ENCODE peak calls at places on chromosomes 13 and 19, in four cellular contexts. One of them, this sample, is unnamed.

GRCh38 chr13:25375727-25376358 is 4.1 kb downstream of the ATP8A2 start:
- DNase-seq in mesendoderm: peak
- DNase-seq in IMR-90: peak
- DNase-seq in H1: no peak
- DNase-seq in this sample: peak

GRCh38 chr13:95641961-95642621 is 2.4 kb downstream of the DZIP1 start:
- DNase-seq in mesendoderm: peak
- DNase-seq in IMR-90: peak
- DNase-seq in H1: no peak
- DNase-seq in this sample: peak

GRCh38 chr19:47891923-47892666 is 6.0 kb upstream of the SULT2A1 start:
- DNase-seq in H1: no peak
- DNase-seq in IMR-90: no peak
- DNase-seq in mesendoderm: peak
- DNase-seq in this sample: peak

GRCh38 chr13:108835082-108835481 is 205.7 kb downstream of the MYO16 start:
- DNase-seq in H1: no peak
- DNase-seq in IMR-90: no peak
- DNase-seq in mesendoderm: peak
- DNase-seq in this sample: no peak

GRCh38 chr13:21233086-21233485 is 56.6 kb downstream of the MRPL57 start:
- DNase-seq in H1: no peak
- DNase-seq in mesendoderm: no peak
- DNase-seq in IMR-90: no peak
- DNase-seq in this sample: no peak

GRCh38 chr19:48319647-48320537 is 5.5 kb upstream of the EMP3 start:
- DNase-seq in H1: no peak
- DNase-seq in mesendoderm: peak
- DNase-seq in IMR-90: peak
- DNase-seq in this sample: peak

GRCh38 chr19:6278740-6279619 is 795 bp downstream of the MLLT1 start:
- DNase-seq in mesendoderm: no peak
- DNase-seq in IMR-90: no peak
- DNase-seq in H1: no peak
- DNase-seq in this sample: no peak

GRCh38 chr13:23985846-23986245 is 88.5 kb upstream of the C1QTNF9B start:
- DNase-seq in IMR-90: no peak
- DNase-seq in mesendoderm: no peak
- DNase-seq in H1: no peak
- DNase-seq in this sample: no peak

GRCh38 chr13:92122454-92122853 is 724.0 kb downstream of the GPC5 start:
- DNase-seq in IMR-90: no peak
- DNase-seq in mesendoderm: no peak
- DNase-seq in H1: no peak
- DNase-seq in this sample: no peak

GRCh38 chr13:50485979-50486935 is 357.2 kb downstream of the DLEU7 start:
- DNase-seq in IMR-90: peak
- DNase-seq in mesendoderm: peak
- DNase-seq in H1: no peak
- DNase-seq in this sample: no peak

GRCh38 chr13:109821038-109821545 is 34.7 kb upstream of the IRS2 start:
- DNase-seq in mesendoderm: no peak
- DNase-seq in H1: no peak
- DNase-seq in IMR-90: no peak
- DNase-seq in this sample: no peak

GRCh38 chr13:101417043-101417406 is 717 bp upstream of the NALCN start:
- DNase-seq in H1: no peak
- DNase-seq in IMR-90: peak
- DNase-seq in mesendoderm: peak
- DNase-seq in this sample: no peak

GRCh38 chr13:97194473-97194872 is 27.7 kb upstream of the MBNL2 start:
- DNase-seq in mesendoderm: peak
- DNase-seq in IMR-90: peak
- DNase-seq in H1: no peak
- DNase-seq in this sample: no peak

GRCh38 chr13:112619730-112620639 is 32.0 kb upstream of the TUBGCP3 start:
- DNase-seq in H1: no peak
- DNase-seq in IMR-90: no peak
- DNase-seq in mesendoderm: peak
- DNase-seq in this sample: peak

GRCh38 chr13:97067342-97067895 is 73.1 kb upstream of the OXGR1 start:
- DNase-seq in IMR-90: no peak
- DNase-seq in mesendoderm: no peak
- DNase-seq in H1: no peak
- DNase-seq in this sample: no peak

GRCh38 chr13:68727165-68727564 is 1380.5 kb upstream of the ATXN8OS start:
- DNase-seq in IMR-90: peak
- DNase-seq in mesendoderm: no peak
- DNase-seq in H1: no peak
- DNase-seq in this sample: no peak

GRCh38 chr19:39038098-39038497 is 5.7 kb upstream of the FBXO27 start:
- DNase-seq in H1: no peak
- DNase-seq in mesendoderm: peak
- DNase-seq in IMR-90: peak
- DNase-seq in this sample: peak

GRCh38 chr13:48833412-48833811 is 142.3 kb upstream of the FNDC3A start:
- DNase-seq in H1: no peak
- DNase-seq in IMR-90: no peak
- DNase-seq in mesendoderm: no peak
- DNase-seq in this sample: no peak

GRCh38 chr19:47891622-47891922 is 5.5 kb upstream of the SULT2A1 start:
- DNase-seq in mesendoderm: peak
- DNase-seq in IMR-90: no peak
- DNase-seq in H1: no peak
- DNase-seq in this sample: no peak

GRCh38 chr19:45302416-45302815 is 20.3 kb downstream of the CKM start:
- DNase-seq in IMR-90: no peak
- DNase-seq in H1: no peak
- DNase-seq in mesendoderm: no peak
- DNase-seq in this sample: no peak
- H3K56ac ChIP-seq in IMR-90: no peak
- H3K56ac ChIP-seq in H1: no peak
- H3K56ac ChIP-seq in mesendoderm: no peak
- H3K56ac ChIP-seq in this sample: no peak

DNA sequence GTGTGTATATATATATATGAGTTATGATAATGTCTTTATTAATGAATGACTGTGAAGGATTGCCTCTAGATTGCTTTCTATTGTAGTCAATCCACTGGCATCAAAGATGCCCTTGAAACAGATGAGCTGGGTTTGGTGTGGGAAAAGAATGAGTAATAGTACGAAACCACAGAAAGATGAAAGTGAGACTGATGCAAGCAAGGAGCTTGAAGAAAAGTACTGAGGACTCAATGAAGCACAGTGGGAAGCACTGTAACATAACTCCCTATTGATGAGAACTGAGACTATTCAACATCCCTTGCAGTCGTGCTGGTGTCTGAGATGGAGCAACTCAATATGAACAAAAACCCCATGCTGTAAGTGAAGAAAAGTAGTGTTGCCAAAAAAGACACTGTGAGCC is 1794.2 kb downstream of the SLITRK5 start:
- DNase-seq in IMR-90: no peak
- DNase-seq in H1: no peak
- DNase-seq in mesendoderm: no peak
- DNase-seq in this sample: no peak
- H3K56ac ChIP-seq in IMR-90: no peak
- H3K56ac ChIP-seq in H1: no peak
- H3K56ac ChIP-seq in mesendoderm: no peak
- H3K56ac ChIP-seq in this sample: no peak

GRCh38 chr19:34851277-34851804 is 75.4 kb upstream of the ZNF30 start:
- DNase-seq in H1: no peak
- DNase-seq in IMR-90: no peak
- DNase-seq in mesendoderm: peak
- DNase-seq in this sample: peak
- H3K56ac ChIP-seq in H1: no peak
- H3K56ac ChIP-seq in IMR-90: no peak
- H3K56ac ChIP-seq in mesendoderm: no peak
- H3K56ac ChIP-seq in this sample: no peak

GRCh38 chr19:52667972-52668371 is 29.8 kb upstream of the ZNF83 start:
- DNase-seq in mesendoderm: no peak
- DNase-seq in H1: no peak
- DNase-seq in IMR-90: no peak
- DNase-seq in this sample: no peak

GRCh38 chr19:52662631-52663030 is 24.5 kb upstream of the ZNF83 start:
- DNase-seq in IMR-90: no peak
- DNase-seq in mesendoderm: no peak
- DNase-seq in H1: no peak
- DNase-seq in this sample: no peak

GRCh38 chr19:52665529-52665928 is 27.4 kb upstream of the ZNF83 start:
- DNase-seq in H1: no peak
- DNase-seq in mesendoderm: no peak
- DNase-seq in IMR-90: peak
- DNase-seq in this sample: no peak

GRCh38 chr19:52664461-52664860 is 26.3 kb upstream of the ZNF83 start:
- DNase-seq in IMR-90: no peak
- DNase-seq in H1: no peak
- DNase-seq in mesendoderm: no peak
- DNase-seq in this sample: peak

GRCh38 chr19:52665047-52665446 is 26.9 kb upstream of the ZNF83 start:
- DNase-seq in mesendoderm: no peak
- DNase-seq in H1: no peak
- DNase-seq in IMR-90: no peak
- DNase-seq in this sample: no peak
- H3K56ac ChIP-seq in mesendoderm: no peak
- H3K56ac ChIP-seq in H1: no peak
- H3K56ac ChIP-seq in IMR-90: no peak
- H3K56ac ChIP-seq in this sample: no peak

DNA sequence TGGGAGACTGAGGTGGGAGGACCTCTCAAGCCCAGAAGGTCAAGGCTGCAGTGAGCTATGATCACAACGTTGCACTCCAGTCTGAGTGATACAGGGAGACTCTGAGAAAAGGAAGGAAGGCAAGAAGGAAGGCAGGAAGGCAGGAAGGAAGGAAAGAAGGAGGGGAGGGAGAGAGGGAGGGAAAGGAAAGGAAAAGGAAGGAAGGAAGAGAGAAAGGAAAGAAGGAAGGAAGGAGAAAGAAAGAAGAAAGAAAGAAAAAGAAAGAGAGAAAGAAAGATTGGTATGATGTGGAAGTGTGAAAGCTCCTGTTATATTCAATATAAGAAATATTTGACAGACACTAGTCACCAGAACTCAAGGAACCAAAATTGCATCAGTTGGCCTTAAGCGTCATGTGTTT is 32.5 kb upstream of the CEBPG start:
- DNase-seq in IMR-90: no peak
- DNase-seq in mesendoderm: no peak
- DNase-seq in H1: no peak
- DNase-seq in this sample: no peak
- H3K56ac ChIP-seq in IMR-90: no peak
- H3K56ac ChIP-seq in mesendoderm: no peak
- H3K56ac ChIP-seq in H1: no peak
- H3K56ac ChIP-seq in this sample: no peak

GRCh38 chr13:94414141-94414540 is 65.3 kb downstream of the DCT start:
- DNase-seq in mesendoderm: no peak
- DNase-seq in IMR-90: no peak
- DNase-seq in H1: no peak
- DNase-seq in this sample: no peak

GRCh38 chr13:94411747-94412146 is 67.7 kb downstream of the DCT start:
- DNase-seq in mesendoderm: no peak
- DNase-seq in IMR-90: no peak
- DNase-seq in H1: no peak
- DNase-seq in this sample: no peak

GRCh38 chr13:94412870-94413269 is 66.6 kb downstream of the DCT start:
- DNase-seq in mesendoderm: no peak
- DNase-seq in IMR-90: no peak
- DNase-seq in H1: no peak
- DNase-seq in this sample: no peak

GRCh38 chr13:94415484-94415883 is 64.0 kb downstream of the DCT start:
- DNase-seq in H1: no peak
- DNase-seq in mesendoderm: peak
- DNase-seq in IMR-90: no peak
- DNase-seq in this sample: no peak

DNA sequence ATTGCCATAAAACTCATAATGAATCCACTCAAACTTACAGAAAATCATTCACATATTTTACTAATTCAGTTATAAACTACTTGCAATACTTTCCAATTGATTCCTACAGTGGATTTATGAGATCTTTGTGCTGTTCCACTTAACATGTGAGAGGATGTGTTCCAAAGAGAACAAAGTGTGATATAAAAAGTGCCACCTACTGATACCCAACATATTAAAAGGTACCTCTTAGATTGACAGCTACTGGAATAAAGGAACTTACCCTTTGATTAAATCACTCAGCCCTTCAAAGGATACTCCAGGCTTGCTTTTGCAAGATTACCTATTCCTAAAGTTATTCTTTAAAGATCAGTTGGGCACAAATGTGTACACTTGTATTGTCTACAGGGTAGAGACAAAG is 65.9 kb downstream of the DCT start:
- DNase-seq in H1: no peak
- DNase-seq in IMR-90: no peak
- DNase-seq in mesendoderm: no peak
- DNase-seq in this sample: no peak
- H3K56ac ChIP-seq in H1: no peak
- H3K56ac ChIP-seq in IMR-90: no peak
- H3K56ac ChIP-seq in mesendoderm: no peak
- H3K56ac ChIP-seq in this sample: no peak

DNA sequence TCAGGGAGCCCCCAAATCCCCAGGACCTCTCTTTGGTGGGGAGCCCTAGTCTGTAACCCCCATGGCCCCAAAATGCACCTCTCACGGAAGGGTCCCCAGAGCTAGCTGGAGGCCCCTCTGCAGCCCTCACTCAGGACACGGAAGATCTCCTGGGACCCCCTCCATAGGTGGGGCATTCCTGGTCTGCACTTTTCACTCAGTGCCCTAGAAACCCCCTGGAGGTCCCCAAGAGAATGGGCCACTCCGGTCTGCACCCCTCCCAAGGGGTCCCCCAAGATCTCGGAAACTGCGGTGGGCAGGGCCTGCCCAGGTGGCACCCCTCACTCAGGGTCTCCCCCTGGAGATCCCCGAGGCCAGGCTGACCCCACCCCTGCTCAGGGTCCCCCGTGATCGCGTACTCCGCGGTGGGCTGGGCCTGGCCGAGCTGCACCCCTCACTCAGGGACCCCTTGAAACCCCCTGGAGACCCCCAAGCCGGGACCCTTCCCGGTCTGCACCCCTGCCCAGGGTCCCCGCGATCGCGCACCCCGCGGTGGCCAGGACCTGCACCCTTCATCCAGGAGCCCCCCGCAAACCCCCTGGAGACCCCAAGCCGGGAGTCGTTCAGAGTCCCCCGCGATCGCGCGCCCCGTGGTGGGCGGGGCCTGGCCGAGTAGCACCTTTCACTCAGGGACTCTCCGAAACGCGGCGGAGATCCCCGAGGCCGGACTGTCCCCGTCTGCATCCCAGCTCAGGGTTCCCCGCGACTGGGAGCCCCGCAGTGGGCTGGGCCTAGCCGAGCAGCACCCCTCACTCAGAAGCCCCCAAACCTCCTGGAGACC is 1.1 kb downstream of the LMNB2 start:
- DNase-seq in IMR-90: no peak
- DNase-seq in H1: no peak
- DNase-seq in mesendoderm: no peak
- DNase-seq in this sample: no peak
- H3K56ac ChIP-seq in IMR-90: no peak
- H3K56ac ChIP-seq in H1: peak
- H3K56ac ChIP-seq in mesendoderm: peak
- H3K56ac ChIP-seq in this sample: no peak

GRCh38 chr19:23436318-23436717 is 41.0 kb upstream of the ZNF91 start:
- DNase-seq in mesendoderm: peak
- DNase-seq in H1: no peak
- DNase-seq in IMR-90: no peak
- DNase-seq in this sample: no peak
- H3K56ac ChIP-seq in mesendoderm: no peak
- H3K56ac ChIP-seq in H1: no peak
- H3K56ac ChIP-seq in IMR-90: no peak
- H3K56ac ChIP-seq in this sample: no peak